ENCODE peak calls at places on chromosomes 12 and 14, in four cellular contexts. M is HepG2, D is K562, E is SK-N-SH. U is an unnamed sample.

GRCh38 chr12:92080390-92081285 is 65.0 kb downstream of the BTG1 start:
- DNase-seq in M (no peak), D (no peak), E (no peak), U (peak)

GRCh38 chr12:94753071-94753779 is 102.9 kb upstream of the TMCC3 start:
- DNase-seq in M (no peak), D (no peak), E (no peak), U (no peak)

GRCh38 chr12:95545731-95546490 is 5.4 kb downstream of the USP44 start:
- DNase-seq in M (no peak), D (no peak), E (peak), U (no peak)

GRCh38 chr12:85725991-85726390 is 110.2 kb downstream of the RASSF9 start:
- DNase-seq in M (no peak), D (no peak), E (no peak), U (no peak)

GRCh38 chr12:100382327-100382726 is 25.5 kb downstream of the SLC17A8 start:
- DNase-seq in M (no peak), D (no peak), E (no peak), U (no peak)

GRCh38 chr12:69354561-69355187 is 4.9 kb upstream of the YEATS4 start:
- DNase-seq in M (peak), D (no peak), E (no peak), U (no peak)

GRCh38 chr12:4829793-4830162 is 79.9 kb upstream of the KCNA1 start:
- DNase-seq in M (no peak), D (no peak), E (no peak), U (no peak)

GRCh38 chr12:103468837-103469236 is 26.9 kb downstream of the C12orf42 start:
- DNase-seq in M (no peak), D (no peak), E (no peak), U (no peak)

GRCh38 chr14:71776463-71777359 is 155.5 kb upstream of the RGS6 start:
- DNase-seq in M (no peak), D (no peak), E (no peak), U (no peak)

GRCh38 chr12:5718680-5719079 is 226.4 kb downstream of the ANO2 start:
- DNase-seq in M (no peak), D (no peak), E (no peak), U (no peak)

GRCh38 chr12:109606261-109607028 is 32.9 kb downstream of the MVK start:
- DNase-seq in M (peak), D (peak), E (peak), U (no peak)

GRCh38 chr14:56592746-56593544 is 13.3 kb downstream of the TMEM260 start:
- DNase-seq in M (peak), D (no peak), E (no peak), U (no peak)

GRCh38 chr14:63273717-63274673 is 44.7 kb downstream of the GPHB5 start:
- DNase-seq in M (no peak), D (no peak), E (no peak), U (no peak)

GRCh38 chr12:52832960-52833905 is 878 bp downstream of the KRT79 start:
- DNase-seq in M (no peak), D (no peak), E (no peak), U (no peak)

GRCh38 chr12:2540535-2540941 is 254.2 kb upstream of the FKBP4 start:
- DNase-seq in M (no peak), D (no peak), E (no peak), U (no peak)

GRCh38 chr12:125393569-125393968 is 328.3 kb downstream of the AACS start:
- DNase-seq in M (no peak), D (no peak), E (no peak), U (no peak)

GRCh38 chr12:30015661-30016060 is 231.9 kb upstream of the TMTC1 start:
- DNase-seq in M (no peak), D (no peak), E (no peak), U (no peak)

GRCh38 chr12:3542911-3543310 is 51.9 kb downstream of the PRMT8 start:
- DNase-seq in M (peak), D (no peak), E (no peak), U (no peak)

GRCh38 chr14:39339003-39339402 is 93.2 kb downstream of the FBXO33 start:
- DNase-seq in M (peak), D (peak), E (no peak), U (no peak)

GRCh38 chr12:116389990-116390655 is 112.6 kb upstream of the MED13L start:
- DNase-seq in M (no peak), D (no peak), E (no peak), U (peak)

GRCh38 chr12:75953312-75953906 is 78.2 kb downstream of the PHLDA1 start:
- DNase-seq in M (no peak), D (no peak), E (no peak), U (no peak)

GRCh38 chr12:53493610-53494391 is 5.5 kb downstream of the MAP3K12 start:
- DNase-seq in M (no peak), D (peak), E (no peak), U (no peak)

GRCh38 chr12:80624986-80625530 is 82.4 kb upstream of the MYF6 start:
- DNase-seq in M (no peak), D (no peak), E (no peak), U (no peak)

GRCh38 chr14:103488960-103489359 is 33.7 kb downstream of the CKB start:
- DNase-seq in M (no peak), D (no peak), E (no peak), U (no peak)

GRCh38 chr14:75610839-75611238 is 32.4 kb downstream of the FLVCR2 start:
- DNase-seq in M (no peak), D (no peak), E (no peak), U (no peak)

GRCh38 chr14:91281346-91281745 is 36.8 kb upstream of the GPR68 start:
- DNase-seq in M (no peak), D (no peak), E (no peak), U (no peak)

GRCh38 chr14:89603938-89604480 is 187.0 kb upstream of the FOXN3 start:
- DNase-seq in M (no peak), D (no peak), E (no peak), U (no peak)

GRCh38 chr12:126684703-126685102 is 1582.3 kb upstream of the TMEM132C start:
- DNase-seq in M (no peak), D (no peak), E (no peak), U (no peak)

GRCh38 chr14:54193871-54194270 is 202.9 kb upstream of the CDKN3 start:
- DNase-seq in M (no peak), D (no peak), E (no peak), U (no peak)

GRCh38 chr14:99722741-99723140 is 38.6 kb downstream of the CYP46A1 start:
- DNase-seq in M (no peak), D (no peak), E (no peak), U (no peak)

GRCh38 chr14:75518625-75519024 is 3.6 kb upstream of the BATF start:
- DNase-seq in M (peak), D (peak), E (no peak), U (peak)

GRCh38 chr14:102182190-102182589 is 42.5 kb downstream of the WDR20 start:
- DNase-seq in M (no peak), D (no peak), E (no peak), U (no peak)

GRCh38 chr14:101840649-101841365 is 79.3 kb downstream of the PPP2R5C start:
- DNase-seq in M (no peak), D (no peak), E (peak), U (no peak)

GRCh38 chr12:51307655-51308593 is 16.1 kb downstream of the BIN2 start:
- DNase-seq in M (no peak), D (no peak), E (no peak), U (peak)

GRCh38 chr14:76699209-76699608 is 62.1 kb upstream of the VASH1 start:
- DNase-seq in M (no peak), D (no peak), E (no peak), U (no peak)
- TF ChIP-seq ELF1 in M (no peak), D (no peak), E (no peak), U (no peak)

DNA sequence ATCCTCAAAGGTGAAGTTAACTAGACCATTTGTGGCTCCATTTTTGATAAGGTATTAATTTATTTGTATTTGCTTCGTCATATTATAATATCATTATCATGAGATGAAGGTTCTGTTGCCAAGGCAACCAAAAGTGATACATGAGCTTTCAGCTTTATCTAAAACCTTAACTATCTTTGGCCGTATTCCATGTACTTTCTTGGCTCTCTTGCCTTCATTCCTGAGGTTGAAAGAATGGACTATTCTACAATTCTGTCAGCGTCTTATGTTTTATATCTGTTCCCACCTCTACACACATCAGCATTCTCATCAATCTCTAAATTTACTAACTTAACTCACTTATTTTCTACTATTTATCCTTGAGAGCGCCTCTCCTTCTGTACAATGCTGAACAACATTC is 138.6 kb upstream of the DYRK2 start:
- DNase-seq in M (no peak), D (no peak), E (no peak), U (no peak)
- TF ChIP-seq MAX in M (no peak), D (no peak), E (no peak), U (no peak)

DNA sequence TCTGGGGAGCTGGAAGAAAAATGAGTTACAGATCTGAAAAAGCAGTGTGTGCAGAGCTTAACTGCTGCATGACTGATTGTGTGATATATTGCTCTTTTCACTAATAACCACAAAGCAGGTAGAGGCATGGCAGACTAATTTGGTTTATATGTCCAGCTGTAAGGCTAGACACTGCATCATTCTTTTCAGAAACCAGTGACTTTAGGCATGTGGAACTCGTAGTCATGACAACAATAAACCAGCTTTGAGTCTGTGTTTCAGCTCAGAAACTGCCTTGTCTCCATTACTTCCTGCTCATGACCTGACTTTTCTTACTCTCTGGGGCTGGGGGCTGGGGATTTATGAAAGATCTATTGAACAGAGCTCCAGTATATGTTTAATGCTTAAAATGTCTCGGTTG is 146.8 kb upstream of the LRIG3 start:
- DNase-seq in M (no peak), D (no peak), E (peak), U (no peak)
- TF ChIP-seq ELF1 in M (no peak), D (no peak), E (no peak), U (no peak)

GRCh38 chr12:42953021-42953420 is 363.5 kb upstream of the PRICKLE1 start:
- DNase-seq in M (no peak), D (no peak), E (no peak), U (no peak)
- TF ChIP-seq MAX in M (no peak), D (no peak), E (no peak), U (no peak)